ENCODE peak calls at places on chromosome 16, in four cellular contexts. V is body of pancreas; B is iPS DF 19.7; E is stimulated activated CD8-positive, alpha-beta memory T cell treated with anti-CD3 and anti-CD28 coated beads, Interleukin-2, amount 100 ng/mL, for 48 hours. U is an unnamed sample.

GRCh38 chr16:21277927-21278706 is at the start of gene CRYM:
- DNase-seq in B (no peak), V (peak; percentile 56), E (peak; percentile 26), U (no peak)

GRCh38 chr16:82987767-82988166 is 361.0 kb downstream of the CDH13 start:
- DNase-seq in V (no peak), E (no peak), B (no peak), U (no peak)

GRCh38 chr16:75080205-75081029 is 36.2 kb downstream of the LDHD start:
- DNase-seq in V (no peak), E (no peak), B (no peak), U (no peak)

GRCh38 chr16:81601601-81602251 is 157.1 kb downstream of the CMIP start:
- DNase-seq in B (no peak), V (no peak), E (no peak), U (peak; percentile 92)

GRCh38 chr16:4180511-4180910 is 61.4 kb downstream of the SRL start:
- DNase-seq in V (no peak), B (no peak), E (no peak), U (no peak)

GRCh38 chr16:57800213-57801097 is 1.8 kb downstream of the KIFC3 start:
- DNase-seq in E (no peak), B (no peak), V (no peak), U (no peak)

GRCh38 chr16:1530883-1531637 is 2.4 kb upstream of the TMEM204 start:
- DNase-seq in E (no peak), B (no peak), V (peak; percentile 63), U (no peak)

GRCh38 chr16:31093132-31093703 is 1.4 kb downstream of the VKORC1 start:
- DNase-seq in V (no peak), E (no peak), B (no peak), U (no peak)

GRCh38 chr16:30049871-30050270 is 15.7 kb upstream of the ALDOA start:
- DNase-seq in V (no peak), B (no peak), E (no peak), U (no peak)

GRCh38 chr16:72902276-72902675 is 145.7 kb downstream of the ZFHX3 start:
- DNase-seq in V (no peak), E (no peak), B (no peak), U (no peak)

GRCh38 chr16:66293932-66294331 is 72.6 kb upstream of the CDH5 start:
- DNase-seq in V (no peak), E (no peak), B (no peak), U (no peak)

GRCh38 chr16:51994597-51994996 is 552.3 kb downstream of the TOX3 start:
- DNase-seq in B (no peak), E (no peak), V (peak; percentile 96), U (peak; percentile 63)

GRCh38 chr16:66551362-66551761 is 1.0 kb upstream of the CKLF start:
- DNase-seq in E (peak; percentile 42), V (peak; percentile 44), B (no peak), U (no peak)

GRCh38 chr16:72850021-72850420 is 197.9 kb downstream of the ZFHX3 start:
- DNase-seq in V (no peak), B (no peak), E (no peak), U (no peak)

GRCh38 chr16:842061-842476 is 41.5 kb upstream of the GNG13 start:
- DNase-seq in E (no peak), V (peak; percentile 57), B (no peak), U (no peak)

GRCh38 chr16:80014241-80014939 is 413.9 kb upstream of the MAF start:
- DNase-seq in E (no peak), B (no peak), V (no peak), U (peak; percentile 87)

GRCh38 chr16:11296706-11297491 is 15.8 kb upstream of the PRM1 start:
- DNase-seq in V (peak; percentile 56), B (no peak), E (no peak), U (peak; percentile 40)

GRCh38 chr16:87389245-87389644 is 2.9 kb upstream of the MAP1LC3B start:
- DNase-seq in V (peak; percentile 66), B (no peak), E (no peak), U (no peak)

U was measured in LNCaP clone FGC.